ENCODE peak calls at places on chromosomes 13 and 19, in five cellular contexts. N is HepG2, V is H1, Z is GM12878, S is K562. I is an unnamed sample.

GRCh38 chr19:16325161-16325527 is 518 bp downstream of the KLF2 start:
- DNase-seq in N (no peak), V (peak; percentile 71), Z (no peak), S (peak; percentile 75), I (peak; percentile 71)

GRCh38 chr13:35888327-35888940 is 242.7 kb downstream of the DCLK1 start:
- DNase-seq in N (no peak), V (no peak), Z (no peak), S (no peak), I (no peak)

GRCh38 chr13:48965736-48966135 is 10.0 kb upstream of the FNDC3A start:
- DNase-seq in N (no peak), V (no peak), Z (no peak), S (no peak), I (no peak)

GRCh38 chr19:47603706-47604310 is 5.1 kb upstream of the BICRA start:
- DNase-seq in N (no peak), V (no peak), Z (no peak), S (no peak), I (no peak)

GRCh38 chr13:98206946-98207345 is 29.9 kb upstream of the RNF113B start:
- DNase-seq in N (no peak), V (no peak), Z (no peak), S (no peak), I (no peak)

GRCh38 chr13:105969761-105970160 is 565.7 kb downstream of the EFNB2 start:
- DNase-seq in N (no peak), V (no peak), Z (no peak), S (no peak), I (no peak)

GRCh38 chr19:8618751-8619150 is 8.2 kb upstream of the ADAMTS10 start:
- DNase-seq in N (peak; percentile 53), V (no peak), Z (no peak), S (no peak), I (no peak)

GRCh38 chr19:41904118-41904870 is 21.3 kb downstream of the ARHGEF1 start:
- DNase-seq in N (peak; percentile 92), V (no peak), Z (no peak), S (no peak), I (no peak)

GRCh38 chr19:19006213-19006612 is 27.1 kb downstream of the SUGP2 start:
- DNase-seq in N (no peak), V (no peak), Z (no peak), S (no peak), I (no peak)

GRCh38 chr13:48156466-48156865 is 61.6 kb upstream of the MED4 start:
- DNase-seq in N (no peak), V (peak; percentile 58), Z (no peak), S (no peak), I (peak; percentile 29)

GRCh38 chr19:15114153-15114540 is 6.9 kb downstream of the SYDE1 start:
- DNase-seq in N (no peak), V (no peak), Z (no peak), S (no peak), I (no peak)

GRCh38 chr13:35470671-35471465 is 5.6 kb downstream of the MAB21L1 start:
- DNase-seq in N (no peak), V (peak; percentile 80), Z (no peak), S (no peak), I (peak; percentile 87)

GRCh38 chr13:32940601-32941000 is 75.6 kb upstream of the KL start:
- DNase-seq in N (no peak), V (no peak), Z (no peak), S (no peak), I (no peak)

GRCh38 chr13:34913040-34913439 is 29.0 kb upstream of the NBEA start:
- DNase-seq in N (no peak), V (peak; percentile 63), Z (no peak), S (no peak), I (peak; percentile 76)

GRCh38 chr13:83151308-83151660 is 731.0 kb downstream of the SLITRK1 start:
- DNase-seq in N (no peak), V (no peak), Z (no peak), S (no peak), I (no peak)

GRCh38 chr19:41548954-41549688 is 26.8 kb upstream of the CEACAM21 start:
- DNase-seq in N (no peak), V (no peak), Z (no peak), S (no peak), I (peak; percentile 55)

GRCh38 chr19:4103073-4103418 is 20.9 kb downstream of the MAP2K2 start:
- DNase-seq in N (no peak), V (no peak), Z (no peak), S (no peak), I (no peak)

GRCh38 chr19:37867831-37868230 is 38.6 kb downstream of the WDR87 start:
- DNase-seq in N (no peak), V (no peak), Z (no peak), S (no peak), I (no peak)

GRCh38 chr19:42412223-42412622 is 15.0 kb downstream of the LIPE start:
- DNase-seq in N (no peak), V (no peak), Z (no peak), S (no peak), I (peak; percentile 48)

GRCh38 chr13:97435794-97436193 is 1.8 kb downstream of the RAP2A start:
- DNase-seq in N (no peak), V (no peak), Z (no peak), S (no peak), I (no peak)

GRCh38 chr13:110560606-110561334 is 752 bp downstream of the RAB20 start:
- DNase-seq in N (peak; percentile 49), V (no peak), Z (no peak), S (no peak), I (peak; percentile 69)

GRCh38 chr19:49973987-49974386 is 13.0 kb upstream of the SIGLEC11 start:
- DNase-seq in N (no peak), V (no peak), Z (no peak), S (no peak), I (no peak)

GRCh38 chr19:53467138-53467502 is 413 bp upstream of the ZNF813 start:
- DNase-seq in N (no peak), V (no peak), Z (no peak), S (peak; percentile 19), I (no peak)

GRCh38 chr19:43474986-43475705 is 9.7 kb upstream of the LYPD3 start:
- DNase-seq in N (no peak), V (peak; percentile 100), Z (no peak), S (peak; percentile 99), I (peak; percentile 98)

GRCh38 chr19:11180346-11180745 is 17.0 kb downstream of the KANK2 start:
- DNase-seq in N (no peak), V (no peak), Z (no peak), S (no peak), I (no peak)

GRCh38 chr13:33676045-33676699 is 141.8 kb upstream of the RFC3 start:
- DNase-seq in N (peak; percentile 53), V (no peak), Z (no peak), S (no peak), I (no peak)

GRCh38 chr13:51331354-51331861 is 8.1 kb upstream of the SERPINE3 start:
- DNase-seq in N (no peak), V (peak; percentile 39), Z (peak; percentile 26), S (no peak), I (no peak)

GRCh38 chr13:70732611-70733010 is 624.4 kb upstream of the KLHL1 start:
- DNase-seq in N (no peak), V (no peak), Z (no peak), S (no peak), I (no peak)

DNA sequence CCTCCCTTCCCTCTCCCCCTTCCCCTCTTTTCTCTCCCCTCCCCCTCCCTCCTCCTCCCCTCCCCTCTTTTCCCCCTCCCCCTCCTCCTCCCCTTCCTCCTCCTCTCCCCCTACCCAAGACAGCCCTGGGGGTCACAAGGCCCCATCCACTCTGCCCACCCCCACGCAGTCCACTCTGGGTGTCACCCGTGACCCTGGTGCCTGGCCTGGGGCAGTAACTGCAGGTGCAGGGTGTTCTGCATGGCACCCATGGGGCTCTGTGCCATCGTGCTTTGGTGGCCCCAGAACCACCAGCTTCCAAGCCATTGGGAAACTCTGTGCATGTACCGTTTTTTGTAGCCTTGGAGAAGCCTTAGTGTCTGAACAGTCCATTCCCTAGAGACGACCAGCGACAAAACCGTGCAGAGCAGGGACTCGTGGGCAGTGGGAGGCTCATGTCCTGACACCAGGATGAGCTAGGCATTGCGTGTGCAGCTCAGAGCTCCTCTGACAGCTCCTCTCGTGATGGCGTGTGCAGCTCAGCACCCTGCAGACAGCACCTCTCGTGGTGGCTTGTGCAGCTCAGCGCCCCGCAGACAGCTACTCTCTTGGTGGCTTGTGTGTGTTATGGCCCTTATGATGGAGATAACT is 43.7 kb upstream of the F7 start:
- DNase-seq in N (no peak), V (no peak), Z (no peak), S (no peak), I (no peak)
- TF ChIP-seq CREB1 in N (no peak), V (no peak), Z (no peak), S (no peak), I (no peak)

DNA sequence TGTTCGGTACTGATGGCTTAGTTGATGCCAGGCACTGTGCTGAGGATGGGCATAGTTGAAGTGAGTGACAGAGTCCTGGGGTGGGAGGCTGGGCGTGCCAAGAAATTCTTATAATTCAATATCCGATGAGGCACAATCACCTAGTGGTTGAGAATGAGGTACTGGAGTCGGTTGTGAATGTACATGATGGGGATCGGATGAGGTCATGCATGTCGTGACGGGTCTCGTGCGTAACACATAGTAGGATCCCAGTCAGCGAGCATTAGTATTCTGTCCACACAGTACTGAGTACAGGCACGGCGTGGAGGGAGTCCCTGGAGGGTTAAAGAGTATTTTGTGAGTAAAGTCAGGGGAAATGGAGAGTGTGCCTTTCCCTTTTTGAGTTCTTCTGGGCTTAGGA is 2.8 kb downstream of the SAFB start:
- DNase-seq in N (no peak), V (no peak), Z (no peak), S (no peak), I (no peak)
- H3K4me1 ChIP-seq in N (peaks cover 66% of the 10 kb centered on the region), V (peaks cover 4% of the 10 kb centered on the region), Z (peaks cover 31% of the 10 kb centered on the region), S (peaks cover 47% of the 10 kb centered on the region), I (peaks cover 20% of the 10 kb centered on the region)

DNA sequence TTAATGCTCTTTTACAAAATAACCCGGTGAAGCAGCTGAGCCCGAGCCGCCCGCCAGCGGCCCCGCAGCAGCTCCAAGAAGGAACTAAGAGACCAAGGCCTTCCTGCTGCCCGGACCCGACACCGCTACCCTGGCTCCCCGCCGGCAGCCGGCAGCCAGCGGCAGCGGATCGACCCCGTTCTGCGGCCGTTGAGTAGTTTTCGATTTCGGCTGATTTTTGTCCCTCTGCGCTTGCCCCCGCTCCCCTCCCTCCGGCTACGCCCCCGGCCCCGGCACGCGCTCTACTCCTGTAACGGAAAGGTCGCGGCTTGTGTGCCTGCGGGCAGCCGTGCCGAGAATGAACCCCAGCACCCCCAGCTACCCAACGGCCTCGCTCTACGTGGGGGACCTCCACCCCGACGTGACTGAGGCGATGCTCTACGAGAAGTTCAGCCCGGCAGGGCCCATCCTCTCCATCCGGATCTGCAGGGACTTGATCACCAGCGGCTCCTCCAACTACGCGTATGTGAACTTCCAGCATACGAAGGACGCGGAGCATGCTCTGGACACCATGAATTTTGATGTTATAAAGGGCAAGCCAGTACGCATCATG is at the start of gene PABPC3:
- DNase-seq in N (no peak), V (no peak), Z (no peak), S (no peak), I (peak; percentile 29)
- TF ChIP-seq CREB1 in N (no peak), V (no peak), Z (no peak), S (no peak), I (no peak)

GRCh38 chr13:114066956-114067355 is 65.5 kb downstream of the RASA3 start:
- DNase-seq in N (no peak), V (no peak), Z (no peak), S (no peak), I (no peak)

GRCh38 chr13:114065926-114066774 is 66.3 kb downstream of the RASA3 start:
- DNase-seq in N (no peak), V (no peak), Z (no peak), S (no peak), I (no peak)

GRCh38 chr13:114064516-114065140 is 67.8 kb downstream of the RASA3 start:
- DNase-seq in N (no peak), V (no peak), Z (no peak), S (peak; percentile 19), I (no peak)

GRCh38 chr13:114063545-114064515 is 68.6 kb downstream of the RASA3 start:
- DNase-seq in N (no peak), V (no peak), Z (no peak), S (peak; percentile 31), I (no peak)

GRCh38 chr13:114065141-114065925 is 67.1 kb downstream of the RASA3 start:
- DNase-seq in N (peak; percentile 16), V (peak; percentile 77), Z (no peak), S (peak; percentile 67), I (peak; percentile 64)
- H3K4me1 ChIP-seq in N (peaks cover 18% of the 10 kb centered on the region), V (peaks cover 14% of the 10 kb centered on the region), Z (peaks cover 50% of the 10 kb centered on the region), S (peaks cover 17% of the 10 kb centered on the region), I (peaks cover 9% of the 10 kb centered on the region)

I was measured in GM23338.